ENCODE peak calls at places on chromosome 16, in five cellular contexts. R is transverse colon; H is D721Med; I is activated T-helper 1 cell treated with anti-CD3 and anti-CD28 coated beads, Interleukin-2, amount 50 U/mL, for 16 hours; Q is AG10803. K is an unnamed sample.

GRCh38 chr16:3800019-3800418 is 80.5 kb downstream of the CREBBP start:
- DNase-seq in H (no peak), I (no peak), R (no peak), Q (no peak), K (no peak)

GRCh38 chr16:85959686-85960085 is 60.7 kb downstream of the IRF8 start:
- DNase-seq in Q (no peak), I (no peak), H (no peak), R (peak; percentile 74), K (no peak)

GRCh38 chr16:7317982-7318381 is 14.7 kb upstream of the RBFOX1 start:
- DNase-seq in I (no peak), Q (no peak), H (no peak), R (no peak), K (no peak)

GRCh38 chr16:28984619-28985135 is at the start of gene LAT:
- DNase-seq in Q (no peak), H (no peak), R (peak; percentile 56), I (peak; percentile 69), K (no peak)

GRCh38 chr16:88297178-88297720 is 85.5 kb upstream of the ZNF469 start:
- DNase-seq in I (no peak), Q (no peak), H (no peak), R (no peak), K (no peak)

GRCh38 chr16:1906052-1906845 is 12.0 kb downstream of the HS3ST6 start:
- DNase-seq in Q (no peak), R (no peak), H (no peak), I (no peak), K (no peak)

GRCh38 chr16:1181715-1182671 is 29.1 kb downstream of the CACNA1H start:
- DNase-seq in H (no peak), R (peak; percentile 61), I (no peak), Q (peak; percentile 31), K (peak; percentile 58)

GRCh38 chr16:10663744-10664143 is 31.0 kb downstream of the TEKT5 start:
- DNase-seq in H (no peak), R (no peak), I (no peak), Q (no peak), K (no peak)

GRCh38 chr16:75079346-75079926 is 37.1 kb downstream of the LDHD start:
- DNase-seq in Q (no peak), R (no peak), I (no peak), H (no peak), K (no peak)

GRCh38 chr16:66274335-66275110 is 92.0 kb upstream of the CDH5 start:
- DNase-seq in R (no peak), I (no peak), H (no peak), Q (peak; percentile 38), K (peak; percentile 55)

GRCh38 chr16:16158741-16159374 is 64.4 kb downstream of the ABCC6 start:
- DNase-seq in H (no peak), I (no peak), Q (no peak), R (no peak), K (no peak)

GRCh38 chr16:53435066-53435688 is 906 bp downstream of the RBL2 start:
- DNase-seq in I (peak; percentile 44), H (no peak), R (peak; percentile 79), Q (peak; percentile 86), K (peak; percentile 88)

GRCh38 chr16:69490707-69491324 is 66.4 kb downstream of the CYB5B start:
- DNase-seq in R (no peak), H (no peak), I (no peak), Q (no peak), K (no peak)

GRCh38 chr16:79573071-79573470 is 27.5 kb downstream of the MAF start:
- DNase-seq in H (no peak), Q (no peak), R (no peak), I (no peak), K (no peak)

GRCh38 chr16:52254753-52255152 is 292.2 kb downstream of the TOX3 start:
- DNase-seq in I (no peak), H (no peak), Q (no peak), R (no peak), K (no peak)

GRCh38 chr16:47815655-47816054 is 340.1 kb downstream of the ABCC12 start:
- DNase-seq in R (no peak), H (no peak), Q (peak; percentile 29), I (no peak), K (no peak)

GRCh38 chr16:533391-534088 is 6.0 kb downstream of the CAPN15 start:
- DNase-seq in I (no peak), R (peak; percentile 85), H (no peak), Q (no peak), K (no peak)

GRCh38 chr16:10521681-10522274 is 58.6 kb downstream of the EMP2 start:
- DNase-seq in H (no peak), Q (peak; percentile 69), R (peak; percentile 70), I (peak; percentile 9), K (peak; percentile 81)

GRCh38 chr16:3642397-3643094 is 11.9 kb upstream of the DNASE1 start:
- DNase-seq in Q (no peak), H (no peak), R (peak; percentile 42), I (no peak), K (peak; percentile 31)

GRCh38 chr16:2698103-2698870 is 16.0 kb downstream of the KCTD5 start:
- DNase-seq in R (no peak), H (no peak), Q (no peak), I (no peak), K (no peak)